ENCODE peak calls at places on chromosomes 6 and 20, in four cellular contexts. B, I, T and K are unnamed samples.

GRCh38 chr20:62820962-62821725 is 4.3 kb downstream of the COL9A3 start:
- DNase-seq in B (no peak), I (no peak), T (no peak), K (no peak)

GRCh38 chr6:163324326-163324927 is 90.1 kb upstream of the QKI start:
- DNase-seq in B (no peak), I (no peak), T (peak), K (no peak)

GRCh38 chr6:158668707-158669103 is 18.9 kb downstream of the SYTL3 start:
- DNase-seq in B (no peak), I (no peak), T (no peak), K (no peak)

GRCh38 chr6:158654960-158655485 is 5.2 kb downstream of the SYTL3 start:
- DNase-seq in B (no peak), I (no peak), T (peak), K (no peak)

GRCh38 chr20:12372557-12372956 is 454.9 kb downstream of the BTBD3 start:
- DNase-seq in B (no peak), I (no peak), T (no peak), K (no peak)

GRCh38 chr6:88982720-88983119 is 19.3 kb upstream of the RNGTT start:
- DNase-seq in B (no peak), I (no peak), T (peak), K (no peak)

GRCh38 chr20:24146231-24146634 is 157.7 kb upstream of the GGTLC1 start:
- DNase-seq in B (no peak), I (no peak), T (peak), K (no peak)

GRCh38 chr20:4060054-4060795 is 44.9 kb upstream of the RNF24 start:
- DNase-seq in B (no peak), I (no peak), T (no peak), K (no peak)

GRCh38 chr6:16168858-16169257 is 40.0 kb downstream of the MYLIP start:
- DNase-seq in B (no peak), I (no peak), T (peak), K (peak)

GRCh38 chr6:161437851-161438250 is 164.0 kb upstream of the AGPAT4 start:
- DNase-seq in B (no peak), I (no peak), T (peak), K (no peak)

GRCh38 chr20:37257993-37258392 is 3.6 kb downstream of the GHRH start:
- DNase-seq in B (no peak), I (peak), T (no peak), K (peak)

GRCh38 chr6:67000121-67000520 is 1293.1 kb upstream of the EYS start:
- DNase-seq in B (no peak), I (no peak), T (no peak), K (no peak)

GRCh38 chr6:131949615-131949908 is 1.6 kb downstream of the CCN2 start:
- DNase-seq in B (peak), I (no peak), T (peak), K (no peak)

GRCh38 chr6:130593948-130594347 is 228.1 kb downstream of the TMEM200A start:
- DNase-seq in B (no peak), I (no peak), T (no peak), K (no peak)

GRCh38 chr6:160424256-160424655 is 76.1 kb downstream of the SLC22A3 start:
- DNase-seq in B (no peak), I (no peak), T (no peak), K (no peak)

GRCh38 chr6:33118525-33119123 is 42.8 kb downstream of the HLA-DPB1 start:
- DNase-seq in B (peak), I (no peak), T (peak), K (no peak)

GRCh38 chr6:81145506-81145905 is 607.0 kb downstream of the TENT5A start:
- DNase-seq in B (no peak), I (no peak), T (peak), K (no peak)

GRCh38 chr20:47071646-47072185 is 177.1 kb downstream of the EYA2 start:
- DNase-seq in B (no peak), I (no peak), T (no peak), K (no peak)